ENCODE peak calls at places on chromosomes 13 and 19, in four cellular contexts. D, G, O and A are unnamed samples.

GRCh38 chr13:76383671-76384461 is 502.3 kb downstream of the KCTD12 start:
- DNase-seq in O (no peak), G (no peak), D (no peak), A (no peak)

GRCh38 chr19:35436477-35437141 is 11.4 kb upstream of the FFAR2 start:
- DNase-seq in G (no peak), D (no peak), O (peak), A (no peak)

GRCh38 chr19:43880483-43880882 is 53.4 kb downstream of the ZNF283 start:
- DNase-seq in D (no peak), O (no peak), G (no peak), A (no peak)

GRCh38 chr13:101829484-101829883 is 377.0 kb downstream of the ITGBL1 start:
- DNase-seq in D (no peak), G (no peak), O (no peak), A (no peak)

GRCh38 chr19:7870571-7871279 is 3.5 kb downstream of the PRR36 start:
- DNase-seq in O (peak), G (no peak), D (peak), A (peak)

GRCh38 chr19:6383188-6383587 is 7.5 kb upstream of the PSPN start:
- DNase-seq in O (no peak), G (no peak), D (no peak), A (no peak)

GRCh38 chr13:113061271-113061625 is 44.3 kb upstream of the F7 start:
- DNase-seq in D (no peak), O (no peak), G (no peak), A (no peak)

GRCh38 chr13:21014666-21015170 is 46.7 kb downstream of the LATS2 start:
- DNase-seq in O (no peak), G (no peak), D (peak), A (no peak)

GRCh38 chr19:35059006-35059798 is 17.7 kb downstream of the HPN start:
- DNase-seq in G (no peak), D (no peak), O (no peak), A (no peak)

GRCh38 chr19:53172892-53173291 is 14.0 kb upstream of the ZNF347 start:
- DNase-seq in O (peak), G (no peak), D (peak), A (no peak)

GRCh38 chr19:41351339-41352245 is 2.1 kb downstream of the TGFB1 start:
- DNase-seq in D (no peak), G (no peak), O (peak), A (peak)

GRCh38 chr19:45440873-45441654 is 17.3 kb upstream of the ERCC1 start:
- DNase-seq in O (peak), D (no peak), G (no peak), A (no peak)

GRCh38 chr13:48590141-48590863 is 57.4 kb upstream of the RCBTB2 start:
- DNase-seq in O (no peak), G (no peak), D (no peak), A (no peak)

GRCh38 chr13:66835040-66835628 is 395.0 kb downstream of the PCDH9 start:
- DNase-seq in G (no peak), O (peak), D (peak), A (no peak)

GRCh38 chr19:33219261-33219812 is 6.3 kb downstream of the SLC7A10 start:
- DNase-seq in D (no peak), O (peak), G (no peak), A (no peak)

GRCh38 chr19:8332976-8333770 is 9.9 kb downstream of the KANK3 start:
- DNase-seq in G (no peak), O (no peak), D (no peak), A (peak)

GRCh38 chr19:47381653-47382279 is 32.7 kb downstream of the DHX34 start:
- DNase-seq in D (no peak), O (no peak), G (no peak), A (no peak)

GRCh38 chr13:41398494-41399190 is 58.7 kb upstream of the RGCC start:
- DNase-seq in D (no peak), G (no peak), O (no peak), A (no peak)

GRCh38 chr13:24212254-24212653 is 51.7 kb downstream of the SPATA13 start:
- DNase-seq in O (no peak), G (no peak), D (no peak), A (no peak)

GRCh38 chr13:24203726-24204295 is 43.3 kb downstream of the SPATA13 start:
- DNase-seq in G (no peak), O (no peak), D (no peak), A (no peak)

GRCh38 chr13:24209138-24209537 is 48.6 kb downstream of the SPATA13 start:
- DNase-seq in O (no peak), G (no peak), D (no peak), A (no peak)

GRCh38 chr13:24208314-24208713 is 47.8 kb downstream of the SPATA13 start:
- DNase-seq in G (no peak), O (no peak), D (no peak), A (no peak)

GRCh38 chr13:24207841-24208240 is 47.3 kb downstream of the SPATA13 start:
- DNase-seq in O (no peak), G (no peak), D (no peak), A (no peak)
- TF ChIP-seq ATF3 in O (no peak), G (no peak), D (no peak), A (no peak)

GRCh38 chr13:82477436-82477835 is 1404.8 kb downstream of the SLITRK1 start:
- DNase-seq in O (no peak), D (no peak), G (no peak), A (no peak)

DNA sequence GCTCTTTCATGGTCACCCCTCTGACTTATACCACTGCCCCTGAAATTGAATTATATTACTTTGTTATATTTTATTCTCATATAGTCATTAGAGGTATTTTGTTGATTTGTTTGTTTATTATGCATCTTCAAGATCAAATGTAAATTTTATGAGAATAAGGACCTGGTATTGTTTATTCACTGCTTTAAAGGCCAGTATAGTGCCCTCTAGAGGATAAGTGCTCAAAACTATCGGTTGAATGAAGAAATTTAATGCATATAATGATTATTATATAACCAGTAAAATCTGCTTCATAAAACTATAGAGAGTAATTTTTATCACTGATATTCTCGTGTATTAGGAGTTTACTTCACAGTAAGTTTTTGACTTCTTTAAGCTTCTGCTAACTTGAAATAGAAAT is 1401.9 kb downstream of the SLITRK1 start:
- DNase-seq in O (no peak), D (peak), G (no peak), A (no peak)
- TF ChIP-seq CBX5 in O (no peak), D (no peak), G (no peak), A (no peak)

DNA sequence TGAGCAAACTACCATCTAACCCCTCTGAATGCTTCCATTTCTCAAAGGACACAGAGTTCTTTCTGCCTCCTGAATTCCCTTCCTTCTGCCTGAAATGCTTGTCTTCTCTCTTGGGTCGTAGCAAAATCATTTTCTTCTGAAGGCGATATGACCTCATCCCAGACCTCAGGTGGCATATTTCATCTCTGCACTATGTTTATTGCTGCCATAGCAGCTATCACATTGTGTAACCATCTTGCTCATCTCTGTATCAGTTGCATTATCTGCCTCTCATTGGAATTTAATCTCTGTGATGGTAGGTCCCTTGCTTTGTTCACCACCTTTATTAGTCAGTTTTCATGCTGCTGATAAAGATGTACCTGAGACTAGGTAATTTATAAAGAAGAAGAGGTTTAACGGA is 32.5 kb upstream of the RAP2A start:
- DNase-seq in D (no peak), O (no peak), G (no peak), A (no peak)
- TF ChIP-seq ATF3 in D (no peak), O (no peak), G (no peak), A (no peak)

GRCh38 chr13:43787518-43787891 is 733 bp upstream of the ENOX1 start:
- DNase-seq in G (no peak), D (no peak), O (no peak), A (no peak)

GRCh38 chr13:43785681-43786471 is 896 bp downstream of the ENOX1 start:
- DNase-seq in D (no peak), O (no peak), G (no peak), A (peak)

GRCh38 chr13:43787998-43788397 is 1.2 kb upstream of the ENOX1 start:
- DNase-seq in D (no peak), O (peak), G (no peak), A (no peak)

GRCh38 chr13:43786472-43786765 is 353 bp downstream of the ENOX1 start:
- DNase-seq in G (no peak), O (no peak), D (no peak), A (no peak)

GRCh38 chr13:43786766-43787517 is at the start of gene ENOX1:
- DNase-seq in G (no peak), O (no peak), D (no peak), A (no peak)
- TF ChIP-seq CBX5 in G (no peak), O (no peak), D (no peak), A (no peak)

GRCh38 chr19:12866416-12867119 is 14.7 kb downstream of the DNASE2 start:
- DNase-seq in G (no peak), D (no peak), O (peak), A (no peak)
- TF ChIP-seq ATF3 in G (no peak), D (no peak), O (no peak), A (no peak)